ENCODE peak calls at places on chromosome 18, in eight cellular contexts. One of them, this sample, is unnamed.

GRCh38 chr18:51398104-51398503 is 200.6 kb upstream of the MEX3C start:
- DNase-seq in GM06990: no peak
- DNase-seq in AG10803: no peak
- DNase-seq in PC-3: no peak
- DNase-seq in breast epithelium: no peak
- DNase-seq in body of pancreas: no peak
- DNase-seq in A549: no peak
- DNase-seq in lower leg skin: no peak
- DNase-seq in this sample: no peak

GRCh38 chr18:47997338-47997780 is 66.9 kb upstream of the SMAD2 start:
- DNase-seq in GM06990: no peak
- DNase-seq in AG10803: no peak
- DNase-seq in PC-3: no peak
- DNase-seq in breast epithelium: no peak
- DNase-seq in body of pancreas: no peak
- DNase-seq in A549: no peak
- DNase-seq in lower leg skin: no peak
- DNase-seq in this sample: no peak

GRCh38 chr18:51527826-51528225 is 330.3 kb upstream of the MEX3C start:
- DNase-seq in GM06990: no peak
- DNase-seq in AG10803: no peak
- DNase-seq in PC-3: no peak
- DNase-seq in breast epithelium: no peak
- DNase-seq in body of pancreas: no peak
- DNase-seq in A549: no peak
- DNase-seq in lower leg skin: no peak
- DNase-seq in this sample: no peak

GRCh38 chr18:46213295-46213694 is 109.1 kb downstream of the HAUS1 start:
- DNase-seq in GM06990: no peak
- DNase-seq in AG10803: no peak
- DNase-seq in PC-3: peak; percentile 6
- DNase-seq in breast epithelium: no peak
- DNase-seq in body of pancreas: no peak
- DNase-seq in A549: peak; percentile 40
- DNase-seq in lower leg skin: no peak
- DNase-seq in this sample: no peak

GRCh38 chr18:12281861-12282260 is 26.2 kb upstream of the TUBB6 start:
- DNase-seq in GM06990: no peak
- DNase-seq in AG10803: peak; percentile 32
- DNase-seq in PC-3: no peak
- DNase-seq in breast epithelium: no peak
- DNase-seq in body of pancreas: no peak
- DNase-seq in A549: no peak
- DNase-seq in lower leg skin: no peak
- DNase-seq in this sample: no peak

GRCh38 chr18:525066-525797 is 24.7 kb upstream of the COLEC12 start:
- DNase-seq in GM06990: no peak
- DNase-seq in AG10803: peak; percentile 67
- DNase-seq in PC-3: peak; percentile 63
- DNase-seq in breast epithelium: no peak
- DNase-seq in body of pancreas: no peak
- DNase-seq in A549: no peak
- DNase-seq in lower leg skin: no peak
- DNase-seq in this sample: peak; percentile 36

GRCh38 chr18:52070295-52070756 is 269.7 kb upstream of the DCC start:
- DNase-seq in GM06990: no peak
- DNase-seq in AG10803: no peak
- DNase-seq in PC-3: no peak
- DNase-seq in breast epithelium: no peak
- DNase-seq in body of pancreas: no peak
- DNase-seq in A549: no peak
- DNase-seq in lower leg skin: no peak
- DNase-seq in this sample: peak; percentile 23

GRCh38 chr18:37259711-37260110 is 305.9 kb downstream of the CELF4 start:
- DNase-seq in GM06990: no peak
- DNase-seq in AG10803: no peak
- DNase-seq in PC-3: no peak
- DNase-seq in breast epithelium: no peak
- DNase-seq in body of pancreas: no peak
- DNase-seq in A549: no peak
- DNase-seq in lower leg skin: no peak
- DNase-seq in this sample: no peak

GRCh38 chr18:13982136-13982535 is 66.8 kb upstream of the MC2R start:
- DNase-seq in GM06990: no peak
- DNase-seq in AG10803: no peak
- DNase-seq in PC-3: no peak
- DNase-seq in breast epithelium: no peak
- DNase-seq in body of pancreas: no peak
- DNase-seq in A549: no peak
- DNase-seq in lower leg skin: no peak
- DNase-seq in this sample: no peak

GRCh38 chr18:69257861-69258458 is 142.7 kb upstream of the DOK6 start:
- DNase-seq in GM06990: no peak
- DNase-seq in AG10803: peak; percentile 96
- DNase-seq in PC-3: peak; percentile 28
- DNase-seq in breast epithelium: no peak
- DNase-seq in body of pancreas: no peak
- DNase-seq in A549: no peak
- DNase-seq in lower leg skin: no peak
- DNase-seq in this sample: peak; percentile 61

GRCh38 chr18:36095936-36096519 is 28.7 kb upstream of the RPRD1A start:
- DNase-seq in GM06990: peak; percentile 13
- DNase-seq in AG10803: peak; percentile 76
- DNase-seq in PC-3: peak; percentile 48
- DNase-seq in breast epithelium: no peak
- DNase-seq in body of pancreas: no peak
- DNase-seq in A549: peak; percentile 10
- DNase-seq in lower leg skin: no peak
- DNase-seq in this sample: peak; percentile 37

GRCh38 chr18:34661464-34662087 is 48.5 kb upstream of the DTNA start:
- DNase-seq in GM06990: no peak
- DNase-seq in AG10803: peak; percentile 46
- DNase-seq in PC-3: peak; percentile 50
- DNase-seq in breast epithelium: no peak
- DNase-seq in body of pancreas: no peak
- DNase-seq in A549: peak; percentile 25
- DNase-seq in lower leg skin: no peak
- DNase-seq in this sample: no peak

GRCh38 chr18:51194604-51195003 is 2.9 kb downstream of the MEX3C start:
- DNase-seq in GM06990: no peak
- DNase-seq in AG10803: peak; percentile 9
- DNase-seq in PC-3: no peak
- DNase-seq in breast epithelium: no peak
- DNase-seq in body of pancreas: no peak
- DNase-seq in A549: no peak
- DNase-seq in lower leg skin: no peak
- DNase-seq in this sample: no peak

GRCh38 chr18:74898965-74899364 is 301.3 kb downstream of the ZNF407 start:
- DNase-seq in GM06990: no peak
- DNase-seq in AG10803: peak; percentile 19
- DNase-seq in PC-3: peak; percentile 72
- DNase-seq in breast epithelium: no peak
- DNase-seq in body of pancreas: no peak
- DNase-seq in A549: no peak
- DNase-seq in lower leg skin: no peak
- DNase-seq in this sample: peak; percentile 36

GRCh38 chr18:63970803-63971191 is 916 bp downstream of the SERPINB8 start:
- DNase-seq in GM06990: no peak
- DNase-seq in AG10803: peak; percentile 48
- DNase-seq in PC-3: peak; percentile 33
- DNase-seq in breast epithelium: no peak
- DNase-seq in body of pancreas: peak; percentile 36
- DNase-seq in A549: no peak
- DNase-seq in lower leg skin: no peak
- DNase-seq in this sample: no peak

GRCh38 chr18:475202-475624 is 25.3 kb downstream of the COLEC12 start:
- DNase-seq in GM06990: no peak
- DNase-seq in AG10803: peak; percentile 95
- DNase-seq in PC-3: peak; percentile 60
- DNase-seq in breast epithelium: no peak
- DNase-seq in body of pancreas: no peak
- DNase-seq in A549: no peak
- DNase-seq in lower leg skin: no peak
- DNase-seq in this sample: peak; percentile 39

GRCh38 chr18:58599106-58599505 is 29.8 kb downstream of the ALPK2 start:
- DNase-seq in GM06990: no peak
- DNase-seq in AG10803: no peak
- DNase-seq in PC-3: peak; percentile 31
- DNase-seq in breast epithelium: no peak
- DNase-seq in body of pancreas: no peak
- DNase-seq in A549: no peak
- DNase-seq in lower leg skin: no peak
- DNase-seq in this sample: no peak

GRCh38 chr18:10057808-10058791 is 144.3 kb downstream of the VAPA start:
- DNase-seq in GM06990: no peak
- DNase-seq in AG10803: peak; percentile 90
- DNase-seq in PC-3: peak; percentile 70
- DNase-seq in breast epithelium: no peak
- DNase-seq in body of pancreas: no peak
- DNase-seq in A549: no peak
- DNase-seq in lower leg skin: no peak
- DNase-seq in this sample: no peak

GRCh38 chr18:23194150-23194968 is 59.1 kb downstream of the CABLES1 start:
- DNase-seq in GM06990: no peak
- DNase-seq in AG10803: peak; percentile 51
- DNase-seq in PC-3: no peak
- DNase-seq in breast epithelium: no peak
- DNase-seq in body of pancreas: no peak
- DNase-seq in A549: no peak
- DNase-seq in lower leg skin: peak; percentile 43
- DNase-seq in this sample: no peak
- H3K4me3 ChIP-seq in GM06990: no peak overlapping the region
- H3K4me3 ChIP-seq in AG10803: peak overlapping the region; percentile 26
- H3K4me3 ChIP-seq in PC-3: no peak overlapping the region
- H3K4me3 ChIP-seq in breast epithelium: peak overlapping the region; percentile 19
- H3K4me3 ChIP-seq in body of pancreas: no peak overlapping the region
- H3K4me3 ChIP-seq in A549: no peak overlapping the region
- H3K4me3 ChIP-seq in lower leg skin: no peak overlapping the region
- H3K4me3 ChIP-seq in this sample: no peak overlapping the region

GRCh38 chr18:72819050-72819449 is 48.7 kb downstream of the NETO1 start:
- DNase-seq in GM06990: no peak
- DNase-seq in AG10803: no peak
- DNase-seq in PC-3: peak; percentile 11
- DNase-seq in breast epithelium: no peak
- DNase-seq in body of pancreas: no peak
- DNase-seq in A549: no peak
- DNase-seq in lower leg skin: no peak
- DNase-seq in this sample: no peak
- TF ChIP-seq CTCF in GM06990: no peak
- TF ChIP-seq CTCF in AG10803: no peak
- TF ChIP-seq CTCF in PC-3: peak; percentile 53
- TF ChIP-seq CTCF in breast epithelium: no peak
- TF ChIP-seq CTCF in body of pancreas: no peak
- TF ChIP-seq CTCF in A549: no peak
- TF ChIP-seq CTCF in lower leg skin: no peak
- TF ChIP-seq CTCF in this sample: no peak

GRCh38 chr18:55999641-56000040 is 411.6 kb upstream of the TCF4 start:
- DNase-seq in GM06990: no peak
- DNase-seq in AG10803: peak; percentile 81
- DNase-seq in PC-3: no peak
- DNase-seq in breast epithelium: no peak
- DNase-seq in body of pancreas: no peak
- DNase-seq in A549: no peak
- DNase-seq in lower leg skin: no peak
- DNase-seq in this sample: no peak

GRCh38 chr18:55998071-55998522 is 410.1 kb upstream of the TCF4 start:
- DNase-seq in GM06990: no peak
- DNase-seq in AG10803: peak; percentile 82
- DNase-seq in PC-3: no peak
- DNase-seq in breast epithelium: no peak
- DNase-seq in body of pancreas: peak; percentile 30
- DNase-seq in A549: no peak
- DNase-seq in lower leg skin: no peak
- DNase-seq in this sample: no peak

GRCh38 chr18:56000041-56000440 is 412.0 kb upstream of the TCF4 start:
- DNase-seq in GM06990: no peak
- DNase-seq in AG10803: peak; percentile 81
- DNase-seq in PC-3: no peak
- DNase-seq in breast epithelium: no peak
- DNase-seq in body of pancreas: no peak
- DNase-seq in A549: no peak
- DNase-seq in lower leg skin: no peak
- DNase-seq in this sample: no peak

GRCh38 chr18:55997156-55997561 is 409.2 kb upstream of the TCF4 start:
- DNase-seq in GM06990: no peak
- DNase-seq in AG10803: peak; percentile 31
- DNase-seq in PC-3: no peak
- DNase-seq in breast epithelium: no peak
- DNase-seq in body of pancreas: no peak
- DNase-seq in A549: no peak
- DNase-seq in lower leg skin: no peak
- DNase-seq in this sample: no peak

DNA sequence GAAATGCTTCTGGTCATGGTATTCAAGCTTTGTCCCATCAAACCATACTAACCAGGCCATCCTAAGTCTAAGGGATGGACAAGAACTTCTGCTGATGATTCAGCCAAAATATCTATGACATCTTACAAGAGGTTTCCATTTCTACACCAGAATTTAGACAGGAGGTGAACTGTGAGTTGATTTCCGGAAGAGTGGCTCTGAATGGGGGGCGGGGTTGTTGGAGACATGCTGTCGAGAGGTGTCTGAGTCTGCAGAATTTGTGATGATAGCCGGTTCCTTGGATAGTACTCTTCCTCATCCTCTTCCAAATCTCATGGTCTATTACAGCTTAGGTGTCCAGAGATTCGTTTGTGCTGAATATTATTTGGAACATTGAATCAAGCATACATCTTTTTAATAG is 408.7 kb upstream of the TCF4 start:
- DNase-seq in GM06990: no peak
- DNase-seq in AG10803: no peak
- DNase-seq in PC-3: no peak
- DNase-seq in breast epithelium: no peak
- DNase-seq in body of pancreas: no peak
- DNase-seq in A549: no peak
- DNase-seq in lower leg skin: no peak
- DNase-seq in this sample: no peak
- H3K4me3 ChIP-seq in GM06990: no peak overlapping the region
- H3K4me3 ChIP-seq in AG10803: no peak overlapping the region
- H3K4me3 ChIP-seq in PC-3: no peak overlapping the region
- H3K4me3 ChIP-seq in breast epithelium: no peak overlapping the region
- H3K4me3 ChIP-seq in body of pancreas: no peak overlapping the region
- H3K4me3 ChIP-seq in A549: no peak overlapping the region
- H3K4me3 ChIP-seq in lower leg skin: no peak overlapping the region
- H3K4me3 ChIP-seq in this sample: no peak overlapping the region

DNA sequence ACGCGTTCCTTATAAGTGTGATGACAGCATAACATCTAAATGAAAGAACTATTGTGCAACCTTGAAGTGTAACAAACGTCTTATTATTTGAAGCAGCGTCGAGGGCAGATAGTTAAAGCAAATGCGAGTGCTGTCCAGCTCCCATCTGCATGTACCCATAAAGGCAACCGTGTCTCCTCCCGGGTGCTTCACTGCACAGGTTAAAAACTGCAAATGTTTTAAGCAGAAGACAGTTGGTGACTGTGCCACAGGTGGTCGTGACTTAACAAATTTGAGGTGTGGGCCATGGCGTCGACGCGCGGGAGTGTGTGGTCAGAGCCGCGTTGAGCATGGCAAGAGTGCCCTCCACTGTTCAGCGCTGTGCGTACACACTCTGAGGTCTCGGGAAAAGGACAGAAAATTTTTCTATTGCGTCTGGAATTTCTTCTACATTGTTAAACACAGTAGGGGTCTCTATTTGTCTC is 6.4 kb downstream of the SALL3 start:
- DNase-seq in GM06990: no peak
- DNase-seq in AG10803: no peak
- DNase-seq in PC-3: peak; percentile 25
- DNase-seq in breast epithelium: no peak
- DNase-seq in body of pancreas: peak; percentile 21
- DNase-seq in A549: peak; percentile 10
- DNase-seq in lower leg skin: no peak
- DNase-seq in this sample: no peak
- TF ChIP-seq CTCF in GM06990: peak; percentile 2
- TF ChIP-seq CTCF in AG10803: peak; percentile 43
- TF ChIP-seq CTCF in PC-3: peak; percentile 59
- TF ChIP-seq CTCF in breast epithelium: no peak
- TF ChIP-seq CTCF in body of pancreas: peak; percentile 45
- TF ChIP-seq CTCF in A549: peak; percentile 51
- TF ChIP-seq CTCF in lower leg skin: no peak
- TF ChIP-seq CTCF in this sample: peak; percentile 59

This sample was measured in epithelial cell of proximal tubule.